ENCODE peak calls at places on chromosomes 13 and 19, in four cellular contexts. X is HL-60; C is body of pancreas; Y is CD8-positive, alpha-beta memory T cell. K is an unnamed sample.

GRCh38 chr19:3061214-3062161 is 807 bp downstream of the TLE5 start:
- DNase-seq in C (no peak), Y (peak; percentile 89), X (no peak), K (no peak)

GRCh38 chr13:28052945-28053344 is 47.4 kb downstream of the FLT3 start:
- DNase-seq in C (no peak), Y (no peak), X (peak; percentile 70), K (no peak)

GRCh38 chr13:60019119-60019993 is 144.4 kb downstream of the DIAPH3 start:
- DNase-seq in X (no peak), Y (no peak), C (no peak), K (peak; percentile 75)

GRCh38 chr19:58562126-58563033 is 4.0 kb upstream of the UBE2M start:
- DNase-seq in Y (no peak), C (peak; percentile 55), X (no peak), K (peak; percentile 68)

GRCh38 chr13:67042556-67042955 is 187.6 kb downstream of the PCDH9 start:
- DNase-seq in Y (no peak), X (no peak), C (no peak), K (no peak)

GRCh38 chr13:46982856-46983582 is 86.2 kb upstream of the HTR2A start:
- DNase-seq in C (no peak), X (peak; percentile 48), Y (no peak), K (no peak)

GRCh38 chr13:51782026-51782710 is 21.8 kb downstream of the DHRS12 start:
- DNase-seq in C (peak; percentile 97), X (no peak), Y (no peak), K (no peak)

GRCh38 chr19:19087676-19088075 is 23.9 kb downstream of the SLC25A42 start:
- DNase-seq in Y (no peak), C (no peak), X (no peak), K (no peak)

GRCh38 chr19:40519352-40520322 is 52.8 kb downstream of the SPTBN4 start:
- DNase-seq in X (no peak), C (no peak), Y (no peak), K (peak; percentile 47)

GRCh38 chr19:32345261-32346207 is at the start of gene ZNF507:
- DNase-seq in C (peak; percentile 81), Y (peak; percentile 85), X (peak; percentile 79), K (peak; percentile 69)

GRCh38 chr19:50202399-50202798 is 1.0 kb upstream of the MYH14 start:
- DNase-seq in Y (no peak), C (no peak), X (no peak), K (no peak)

GRCh38 chr19:50204081-50204428 is 633 bp downstream of the MYH14 start:
- DNase-seq in Y (no peak), X (no peak), C (no peak), K (no peak)

GRCh38 chr19:50204811-50205675 is 1.6 kb downstream of the MYH14 start:
- DNase-seq in X (no peak), C (peak; percentile 96), Y (no peak), K (peak; percentile 23)

GRCh38 chr19:50202962-50203280 is 501 bp upstream of the MYH14 start:
- DNase-seq in X (no peak), C (no peak), Y (no peak), K (no peak)

DNA sequence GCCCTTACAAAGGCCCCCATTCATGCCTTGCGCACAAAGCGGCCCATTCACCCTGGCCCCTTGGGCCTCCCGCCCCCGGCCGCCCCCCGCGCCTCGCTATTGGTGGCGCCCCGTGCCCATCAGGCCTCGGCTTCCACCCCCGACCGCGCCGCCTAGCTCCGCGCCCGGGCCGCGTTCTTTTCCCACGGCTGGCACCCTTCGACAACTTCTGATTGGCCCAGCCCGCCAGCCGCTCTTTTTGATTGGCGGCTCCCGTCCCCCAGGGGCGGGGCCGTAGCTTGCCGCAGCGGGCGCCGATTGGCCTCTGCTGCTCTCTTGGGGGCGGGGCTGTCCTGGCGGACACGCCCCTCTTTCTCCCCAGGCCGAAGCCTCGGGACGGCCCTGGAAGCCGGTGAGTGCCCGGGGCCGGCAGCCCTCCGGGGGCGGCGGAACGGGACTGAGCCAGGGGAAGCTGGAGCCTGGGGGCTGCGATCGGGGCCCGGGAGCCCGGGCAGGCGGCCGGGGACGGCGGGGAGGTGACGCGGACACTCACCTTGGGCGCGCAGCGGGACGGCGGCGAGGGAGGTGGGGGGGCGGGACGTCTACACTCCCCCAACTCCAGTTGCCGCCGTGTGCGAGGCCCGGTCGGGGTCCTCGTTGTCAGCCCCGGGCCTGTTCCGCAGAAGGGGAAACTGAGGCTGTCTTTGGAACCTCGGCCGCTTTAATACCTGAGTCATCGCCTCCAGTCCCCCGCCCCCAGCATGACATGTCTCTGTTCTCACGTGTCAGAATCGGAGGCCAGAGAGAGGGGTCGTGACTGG is at the start of gene MYH14:
- DNase-seq in X (no peak), Y (no peak), C (peak; percentile 98), K (peak; percentile 37)
- H3K4me3 ChIP-seq in X (no peak within 1 kb of the TSS), Y (no peak within 1 kb of the TSS), C (peak within 1 kb of the TSS; percentile 44), K (peak within 1 kb of the TSS; percentile 19)

DNA sequence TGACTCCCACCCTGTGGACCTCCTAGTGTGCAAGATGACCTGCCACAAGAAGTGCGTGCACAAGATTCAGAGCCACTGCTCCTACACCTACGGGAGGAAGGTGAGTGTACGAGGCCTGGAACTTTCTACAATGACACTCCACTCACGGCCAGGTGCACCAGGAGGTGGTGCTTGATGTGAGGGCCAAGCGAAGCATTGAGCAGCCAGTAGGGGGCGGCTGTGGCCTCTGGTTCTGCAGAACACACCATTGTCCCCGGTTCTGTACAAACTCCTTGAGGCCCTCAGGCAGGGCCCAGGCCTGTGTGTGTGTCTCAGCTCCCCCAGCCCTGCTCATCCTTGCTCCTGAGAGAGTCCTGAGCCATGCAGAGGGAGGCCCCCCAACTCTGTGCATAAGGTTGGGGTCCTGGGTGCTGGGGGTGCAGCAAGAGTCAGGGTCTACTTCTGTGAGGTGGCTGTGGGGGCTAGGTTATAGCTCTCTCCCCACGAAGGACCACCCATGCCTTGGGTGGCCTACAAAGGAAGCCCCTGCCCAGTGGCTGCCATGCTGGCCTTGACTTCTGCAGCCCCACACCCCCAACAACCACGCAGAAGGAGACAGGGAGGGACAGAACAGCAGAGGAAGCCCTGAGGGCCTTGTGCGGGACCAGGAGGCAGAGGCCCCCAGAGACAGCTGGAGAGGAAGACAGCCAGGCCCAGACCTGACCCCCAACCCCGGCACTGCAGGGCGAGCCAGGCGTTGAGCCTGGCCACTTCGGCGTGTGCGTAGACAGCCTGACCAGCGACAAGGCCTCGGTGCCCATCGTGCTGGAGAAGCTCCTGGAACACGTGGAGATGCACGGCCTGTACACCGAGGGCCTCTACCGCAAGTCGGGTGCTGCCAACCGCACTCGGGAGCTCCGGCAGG is 9.7 kb upstream of the USE1 start:
- DNase-seq in Y (peak; percentile 67), X (peak; percentile 51), C (peak; percentile 81), K (peak; percentile 76)
- H3K4me3 ChIP-seq in Y (no peak overlapping the region), X (no peak overlapping the region), C (no peak overlapping the region), K (no peak overlapping the region)

GRCh38 chr19:50911206-50912101 is at the start of gene KLK4:
- DNase-seq in Y (no peak), C (no peak), X (no peak), K (no peak)

GRCh38 chr19:50910722-50911121 is 473 bp downstream of the KLK4 start:
- DNase-seq in C (no peak), X (no peak), Y (no peak), K (no peak)

GRCh38 chr19:50916069-50916468 is 4.9 kb upstream of the KLK4 start:
- DNase-seq in C (no peak), Y (no peak), X (no peak), K (no peak)

GRCh38 chr19:50912102-50912599 is 956 bp upstream of the KLK4 start:
- DNase-seq in X (no peak), Y (no peak), C (no peak), K (no peak)

DNA sequence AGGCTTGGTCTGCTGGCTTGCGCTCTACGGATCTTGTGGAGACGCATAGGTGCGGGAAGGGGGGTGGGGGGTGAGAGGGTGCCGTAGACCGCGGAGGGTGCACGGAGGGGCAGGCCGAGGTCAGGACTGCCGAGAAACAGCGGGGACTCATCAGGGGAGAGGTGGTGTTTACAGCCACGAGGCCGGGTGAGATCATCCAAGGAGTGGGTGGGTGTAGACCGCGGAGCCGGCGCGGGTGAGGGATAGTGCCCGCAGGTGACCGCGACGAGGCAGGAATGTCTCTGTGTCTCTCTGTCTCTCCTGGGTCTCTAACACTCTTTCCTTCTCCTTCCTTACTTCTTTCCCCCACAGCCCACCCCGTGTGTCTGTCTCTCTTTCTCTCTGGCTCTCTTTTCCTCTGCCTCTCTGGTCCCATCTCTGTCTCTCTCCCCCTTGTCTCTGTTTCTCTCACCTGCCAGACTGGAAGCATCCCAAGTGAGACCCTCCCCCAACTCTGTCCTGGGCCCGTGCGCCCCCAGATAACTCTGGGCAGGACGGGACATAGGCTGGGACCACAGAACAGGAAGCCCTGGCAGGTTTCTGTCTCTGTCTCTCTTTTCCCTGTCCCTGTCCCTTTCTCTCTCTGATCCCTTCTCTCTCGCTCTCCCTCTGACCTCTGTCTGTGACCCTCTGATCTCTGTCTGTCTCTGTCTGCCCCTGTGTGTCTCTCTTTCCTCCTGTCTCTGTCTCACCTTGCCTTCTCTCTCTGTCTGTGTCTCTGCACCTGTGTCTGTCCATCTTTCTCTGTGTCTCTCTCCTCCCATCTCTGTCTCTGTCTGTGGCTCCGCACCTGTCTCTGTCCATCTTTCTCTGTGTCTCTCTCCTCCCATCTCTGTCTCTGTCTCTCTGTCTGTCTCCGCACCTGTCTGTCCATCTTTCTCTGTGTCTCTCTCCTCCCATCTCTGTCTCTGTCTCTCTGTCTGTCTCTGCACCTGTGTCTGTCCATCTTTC is 1.8 kb upstream of the KLK4 start:
- DNase-seq in C (no peak), X (no peak), Y (no peak), K (no peak)
- H3K4me3 ChIP-seq in C (no peak overlapping the region), X (no peak overlapping the region), Y (no peak overlapping the region), K (no peak overlapping the region)

GRCh38 chr19:13001502-13002388 is 6.5 kb downstream of the NFIX start:
- DNase-seq in X (no peak), C (peak; percentile 48), Y (no peak), K (no peak)
- H3K4me3 ChIP-seq in X (no peak overlapping the region), C (no peak overlapping the region), Y (no peak overlapping the region), K (no peak overlapping the region)